ENCODE peak calls at places on chromosome 19, in four cellular contexts. One of them, this sample, is unnamed.

GRCh38 chr19:40506099-40506498 is 39.3 kb downstream of the SPTBN4 start:
- DNase-seq in PC-9: no peak
- DNase-seq in Peyer's patch: no peak
- DNase-seq in IMR-90: no peak
- DNase-seq in this sample: no peak

GRCh38 chr19:1264801-1265610 is 4.1 kb upstream of the CIRBP start:
- DNase-seq in PC-9: peak; percentile 83
- DNase-seq in Peyer's patch: peak; percentile 92
- DNase-seq in IMR-90: peak; percentile 88
- DNase-seq in this sample: peak; percentile 97

GRCh38 chr19:51339313-51339686 is 2.6 kb downstream of the VSIG10L start:
- DNase-seq in PC-9: no peak
- DNase-seq in Peyer's patch: no peak
- DNase-seq in IMR-90: no peak
- DNase-seq in this sample: no peak

GRCh38 chr19:6737873-6738725 is 719 bp upstream of the GPR108 start:
- DNase-seq in PC-9: peak; percentile 52
- DNase-seq in Peyer's patch: peak; percentile 98
- DNase-seq in IMR-90: peak; percentile 80
- DNase-seq in this sample: peak; percentile 72

GRCh38 chr19:11179716-11180297 is 17.5 kb downstream of the KANK2 start:
- DNase-seq in PC-9: no peak
- DNase-seq in Peyer's patch: no peak
- DNase-seq in IMR-90: no peak
- DNase-seq in this sample: peak; percentile 72

GRCh38 chr19:47713046-47714021 is at the start of gene EHD2:
- DNase-seq in PC-9: no peak
- DNase-seq in Peyer's patch: peak; percentile 56
- DNase-seq in IMR-90: peak; percentile 76
- DNase-seq in this sample: peak; percentile 81

GRCh38 chr19:29773141-29773540 is 38.6 kb upstream of the CCNE1 start:
- DNase-seq in PC-9: no peak
- DNase-seq in Peyer's patch: no peak
- DNase-seq in IMR-90: no peak
- DNase-seq in this sample: no peak

GRCh38 chr19:7871530-7872305 is 2.5 kb downstream of the PRR36 start:
- DNase-seq in PC-9: peak; percentile 85
- DNase-seq in Peyer's patch: peak; percentile 91
- DNase-seq in IMR-90: peak; percentile 85
- DNase-seq in this sample: peak; percentile 85

GRCh38 chr19:28519950-28520861 is 692.7 kb downstream of the UQCRFS1 start:
- DNase-seq in PC-9: no peak
- DNase-seq in Peyer's patch: no peak
- DNase-seq in IMR-90: no peak
- DNase-seq in this sample: no peak

GRCh38 chr19:39124136-39124764 is 1.3 kb upstream of the PAK4 start:
- DNase-seq in PC-9: no peak
- DNase-seq in Peyer's patch: no peak
- DNase-seq in IMR-90: no peak
- DNase-seq in this sample: no peak

GRCh38 chr19:19274716-19275115 is 1.6 kb upstream of the TM6SF2 start:
- DNase-seq in PC-9: no peak
- DNase-seq in Peyer's patch: peak; percentile 85
- DNase-seq in IMR-90: no peak
- DNase-seq in this sample: no peak

GRCh38 chr19:2775556-2776430 is 7.3 kb downstream of the SGTA start:
- DNase-seq in PC-9: no peak
- DNase-seq in Peyer's patch: peak; percentile 90
- DNase-seq in IMR-90: peak; percentile 35
- DNase-seq in this sample: no peak

GRCh38 chr19:7605490-7606222 is 10.0 kb downstream of the CAMSAP3 start:
- DNase-seq in PC-9: peak; percentile 79
- DNase-seq in Peyer's patch: no peak
- DNase-seq in IMR-90: no peak
- DNase-seq in this sample: peak; percentile 22

GRCh38 chr19:2081873-2082810 is 14.0 kb downstream of the MOB3A start:
- DNase-seq in PC-9: no peak
- DNase-seq in Peyer's patch: peak; percentile 86
- DNase-seq in IMR-90: no peak
- DNase-seq in this sample: no peak

GRCh38 chr19:6015841-6016545 is 38.1 kb upstream of the RANBP3 start:
- DNase-seq in PC-9: no peak
- DNase-seq in Peyer's patch: no peak
- DNase-seq in IMR-90: no peak
- DNase-seq in this sample: no peak

GRCh38 chr19:46478356-46478986 is 7.1 kb upstream of the PNMA8A start:
- DNase-seq in PC-9: no peak
- DNase-seq in Peyer's patch: no peak
- DNase-seq in IMR-90: peak; percentile 80
- DNase-seq in this sample: no peak

DNA sequence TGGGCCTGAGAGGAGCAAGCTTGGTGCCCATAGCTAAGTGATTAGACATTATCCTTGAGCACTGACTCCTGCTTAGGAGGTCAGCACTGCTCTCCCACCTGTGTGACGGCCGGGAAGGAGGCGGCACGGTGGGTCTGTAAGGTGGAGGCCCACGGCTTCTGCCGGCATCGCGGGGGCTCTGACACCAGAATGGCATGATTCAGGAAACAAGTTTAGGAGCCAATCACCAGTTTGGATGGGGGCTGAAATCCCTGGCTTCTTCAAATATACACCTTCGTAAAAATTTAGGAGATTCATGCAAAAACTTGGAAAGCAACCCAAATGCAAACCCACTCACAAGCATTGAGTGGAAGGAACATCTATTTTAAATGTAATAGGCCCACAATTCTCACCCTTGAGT is 307.3 kb upstream of the TSHZ3 start:
- DNase-seq in PC-9: no peak
- DNase-seq in Peyer's patch: no peak
- DNase-seq in IMR-90: no peak
- DNase-seq in this sample: no peak
- H3K36me3 ChIP-seq in PC-9: no peaks in the 10 kb centered on the region
- H3K36me3 ChIP-seq in Peyer's patch: no peaks in the 10 kb centered on the region
- H3K36me3 ChIP-seq in IMR-90: no peaks in the 10 kb centered on the region
- H3K36me3 ChIP-seq in this sample: no peaks in the 10 kb centered on the region

GRCh38 chr19:15936173-15936572 is 1.8 kb upstream of the CYP4F11 start:
- DNase-seq in PC-9: no peak
- DNase-seq in Peyer's patch: no peak
- DNase-seq in IMR-90: no peak
- DNase-seq in this sample: no peak

GRCh38 chr19:15936950-15937349 is 2.6 kb upstream of the CYP4F11 start:
- DNase-seq in PC-9: no peak
- DNase-seq in Peyer's patch: no peak
- DNase-seq in IMR-90: no peak
- DNase-seq in this sample: no peak

GRCh38 chr19:15937771-15938170 is 3.4 kb upstream of the CYP4F11 start:
- DNase-seq in PC-9: no peak
- DNase-seq in Peyer's patch: no peak
- DNase-seq in IMR-90: no peak
- DNase-seq in this sample: no peak

GRCh38 chr19:15935167-15935702 is 906 bp upstream of the CYP4F11 start:
- DNase-seq in PC-9: no peak
- DNase-seq in Peyer's patch: no peak
- DNase-seq in IMR-90: no peak
- DNase-seq in this sample: no peak

DNA sequence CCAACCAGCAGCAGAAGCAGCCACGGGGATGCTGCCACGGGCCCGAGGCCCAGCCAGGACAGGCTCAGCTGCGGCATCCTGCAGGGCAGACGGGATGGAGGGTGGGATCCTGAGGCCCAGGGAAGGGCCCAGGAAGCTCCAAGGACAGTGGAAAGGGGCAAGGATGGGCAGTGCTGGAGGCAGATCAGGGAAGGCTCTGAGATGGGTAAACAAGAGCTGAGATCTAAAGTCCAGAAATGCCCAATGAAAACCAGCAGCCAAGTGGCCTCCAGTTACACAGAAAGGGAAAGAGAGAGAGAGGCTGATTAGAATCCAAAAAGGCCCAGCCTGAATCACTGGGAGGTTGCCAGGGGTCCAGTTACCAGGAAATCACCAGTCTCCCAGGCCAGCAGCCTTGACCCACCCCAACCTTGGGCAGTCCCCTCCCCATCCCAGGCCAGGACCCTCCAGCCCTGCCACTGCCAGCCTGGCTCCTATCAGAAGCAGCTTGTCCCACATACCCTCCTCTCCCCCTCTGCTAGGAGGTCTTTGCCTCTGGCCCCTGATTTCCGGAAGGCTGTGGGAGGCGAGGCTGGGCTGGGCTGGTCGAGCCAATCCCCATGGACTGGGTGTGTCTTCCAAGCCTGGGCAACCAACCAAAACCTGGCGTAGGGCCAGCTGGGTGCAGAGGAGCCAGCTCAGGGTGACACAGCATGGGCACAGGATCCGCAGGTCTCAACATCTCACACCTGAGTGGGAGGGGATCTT is at the start of gene CYP4F11:
- DNase-seq in PC-9: peak; percentile 96
- DNase-seq in Peyer's patch: peak; percentile 94
- DNase-seq in IMR-90: no peak
- DNase-seq in this sample: no peak
- H3K9me3 ChIP-seq in PC-9: no peaks in the 10 kb centered on the region
- H3K9me3 ChIP-seq in Peyer's patch: no peaks in the 10 kb centered on the region
- H3K9me3 ChIP-seq in IMR-90: peaks cover 10% of the 10 kb centered on the region
- H3K9me3 ChIP-seq in this sample: no peaks in the 10 kb centered on the region

GRCh38 chr19:33221641-33222040 is 4.0 kb downstream of the SLC7A10 start:
- DNase-seq in PC-9: no peak
- DNase-seq in Peyer's patch: no peak
- DNase-seq in IMR-90: peak; percentile 18
- DNase-seq in this sample: no peak

GRCh38 chr19:33220735-33221134 is 4.9 kb downstream of the SLC7A10 start:
- DNase-seq in PC-9: no peak
- DNase-seq in Peyer's patch: no peak
- DNase-seq in IMR-90: no peak
- DNase-seq in this sample: no peak

GRCh38 chr19:33219261-33219812 is 6.3 kb downstream of the SLC7A10 start:
- DNase-seq in PC-9: no peak
- DNase-seq in Peyer's patch: no peak
- DNase-seq in IMR-90: peak; percentile 39
- DNase-seq in this sample: no peak

GRCh38 chr19:33217881-33218280 is 7.8 kb downstream of the SLC7A10 start:
- DNase-seq in PC-9: no peak
- DNase-seq in Peyer's patch: no peak
- DNase-seq in IMR-90: no peak
- DNase-seq in this sample: no peak

GRCh38 chr19:33220115-33220514 is 5.5 kb downstream of the SLC7A10 start:
- DNase-seq in PC-9: no peak
- DNase-seq in Peyer's patch: no peak
- DNase-seq in IMR-90: no peak
- DNase-seq in this sample: no peak
- H3K36me3 ChIP-seq in PC-9: no peaks in the 10 kb centered on the region
- H3K36me3 ChIP-seq in Peyer's patch: no peaks in the 10 kb centered on the region
- H3K36me3 ChIP-seq in IMR-90: no peaks in the 10 kb centered on the region
- H3K36me3 ChIP-seq in this sample: no peaks in the 10 kb centered on the region

GRCh38 chr19:21434516-21434915 is 37.6 kb downstream of the ZNF493 start:
- DNase-seq in PC-9: no peak
- DNase-seq in Peyer's patch: no peak
- DNase-seq in IMR-90: no peak
- DNase-seq in this sample: no peak
- H3K9me3 ChIP-seq in PC-9: peaks cover 11% of the 10 kb centered on the region
- H3K9me3 ChIP-seq in Peyer's patch: no peaks in the 10 kb centered on the region
- H3K9me3 ChIP-seq in IMR-90: peaks cover 23% of the 10 kb centered on the region
- H3K9me3 ChIP-seq in this sample: peaks cover 2% of the 10 kb centered on the region

DNA sequence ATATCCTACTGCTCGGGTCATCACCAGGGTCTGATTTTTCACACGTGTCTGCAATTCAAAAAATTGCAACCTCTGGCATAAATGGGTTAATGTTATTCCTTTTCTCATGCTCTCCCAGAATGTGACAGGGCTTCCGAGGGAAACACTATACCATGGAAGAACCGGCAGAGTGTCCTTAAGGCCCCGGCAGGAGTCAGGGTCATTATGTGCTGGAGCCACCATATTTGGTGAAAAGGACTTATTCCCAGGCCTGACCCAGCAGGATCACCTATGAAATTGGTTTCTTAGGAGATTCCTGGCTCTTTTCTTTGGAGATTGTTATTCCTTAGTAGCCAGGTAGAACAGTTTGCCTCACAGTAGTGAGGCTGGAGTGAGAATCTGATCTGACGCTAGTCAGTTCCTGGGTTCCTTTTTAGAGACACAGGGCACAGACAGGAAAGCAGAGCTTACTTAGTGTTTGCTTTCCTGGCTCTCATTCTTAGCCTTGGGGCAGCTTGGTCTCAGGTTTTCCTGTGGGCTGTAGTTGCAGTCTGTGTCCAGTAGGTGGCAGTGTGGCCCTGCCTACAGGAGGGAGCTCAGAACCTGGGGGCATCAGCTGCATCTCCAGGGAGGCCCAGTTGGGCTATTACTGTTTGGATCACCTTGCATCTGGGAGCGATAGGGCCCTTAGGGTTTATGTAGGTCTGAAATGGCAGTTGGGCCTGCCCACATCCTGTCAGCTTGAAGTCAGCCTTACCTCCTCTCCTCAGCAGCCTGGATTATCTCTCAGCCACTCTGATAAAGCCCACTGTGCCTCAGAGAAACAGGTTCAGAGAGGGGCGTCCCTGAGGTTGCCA is 12.4 kb downstream of the SNRNP70 start:
- DNase-seq in PC-9: peak; percentile 74
- DNase-seq in Peyer's patch: peak; percentile 84
- DNase-seq in IMR-90: peak; percentile 72
- DNase-seq in this sample: peak; percentile 76
- H3K36me3 ChIP-seq in PC-9: peaks cover 49% of the 10 kb centered on the region
- H3K36me3 ChIP-seq in Peyer's patch: peaks cover 4% of the 10 kb centered on the region
- H3K36me3 ChIP-seq in IMR-90: peaks cover 70% of the 10 kb centered on the region
- H3K36me3 ChIP-seq in this sample: peaks cover 91% of the 10 kb centered on the region

DNA sequence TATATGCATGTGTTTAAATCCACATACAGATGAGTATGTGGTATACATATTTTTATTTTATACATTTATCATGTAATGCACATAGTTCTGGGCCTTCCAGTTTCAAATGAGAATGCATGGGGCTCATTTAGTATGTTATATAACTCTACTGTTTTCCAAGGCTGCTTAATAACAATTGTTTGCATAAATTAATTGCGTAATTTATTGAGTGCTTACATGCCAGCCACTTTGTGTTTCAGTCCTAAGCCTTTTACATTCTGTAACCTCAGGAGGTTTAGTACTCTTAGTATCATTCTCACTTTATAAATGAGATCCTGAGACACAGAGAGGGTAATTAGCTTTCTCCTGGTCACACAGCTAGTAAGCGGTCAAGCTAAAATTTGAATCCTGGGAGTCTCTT is 16.7 kb upstream of the CACNG8 start:
- DNase-seq in PC-9: no peak
- DNase-seq in Peyer's patch: no peak
- DNase-seq in IMR-90: no peak
- DNase-seq in this sample: no peak
- H3K9me3 ChIP-seq in PC-9: no peaks in the 10 kb centered on the region
- H3K9me3 ChIP-seq in Peyer's patch: no peaks in the 10 kb centered on the region
- H3K9me3 ChIP-seq in IMR-90: peaks cover 4% of the 10 kb centered on the region
- H3K9me3 ChIP-seq in this sample: no peaks in the 10 kb centered on the region

GRCh38 chr19:4357095-4357797 is 13.9 kb downstream of the MPND start:
- DNase-seq in PC-9: no peak
- DNase-seq in Peyer's patch: no peak
- DNase-seq in IMR-90: no peak
- DNase-seq in this sample: peak; percentile 45
- H3K36me3 ChIP-seq in PC-9: no peaks in the 10 kb centered on the region
- H3K36me3 ChIP-seq in Peyer's patch: no peaks in the 10 kb centered on the region
- H3K36me3 ChIP-seq in IMR-90: peaks cover 31% of the 10 kb centered on the region
- H3K36me3 ChIP-seq in this sample: peaks cover 63% of the 10 kb centered on the region